ENCODE peak calls at places on chromosomes 16 and 17, in seven cellular contexts. One of them, this sample, is unnamed.

GRCh38 chr17:3796110-3796821 is 4.7 kb downstream of the ITGAE start:
- DNase-seq in psoas muscle: no peak
- DNase-seq in A549: no peak
- DNase-seq in lung: no peak
- DNase-seq in mammary epithelial cell: no peak
- DNase-seq in breast epithelium: no peak
- DNase-seq in aorta: peak; percentile 74
- DNase-seq in this sample: no peak

GRCh38 chr17:8223356-8224063 is 13.1 kb upstream of the AURKB start:
- DNase-seq in aorta: peak; percentile 87
- DNase-seq in mammary epithelial cell: no peak
- DNase-seq in psoas muscle: peak; percentile 76
- DNase-seq in A549: peak; percentile 48
- DNase-seq in lung: peak; percentile 68
- DNase-seq in breast epithelium: peak; percentile 72
- DNase-seq in this sample: peak; percentile 73

GRCh38 chr16:54208262-54208661 is 78.3 kb downstream of the IRX3 start:
- DNase-seq in aorta: no peak
- DNase-seq in A549: no peak
- DNase-seq in breast epithelium: no peak
- DNase-seq in lung: no peak
- DNase-seq in mammary epithelial cell: peak; percentile 16
- DNase-seq in psoas muscle: no peak
- DNase-seq in this sample: no peak

GRCh38 chr16:83723244-83723643 is 84.5 kb upstream of the HSBP1 start:
- DNase-seq in breast epithelium: no peak
- DNase-seq in psoas muscle: no peak
- DNase-seq in lung: no peak
- DNase-seq in aorta: no peak
- DNase-seq in A549: no peak
- DNase-seq in mammary epithelial cell: no peak
- DNase-seq in this sample: no peak

GRCh38 chr16:78490847-78491246 is 391.4 kb downstream of the WWOX start:
- DNase-seq in aorta: peak; percentile 80
- DNase-seq in breast epithelium: no peak
- DNase-seq in lung: no peak
- DNase-seq in mammary epithelial cell: no peak
- DNase-seq in A549: no peak
- DNase-seq in psoas muscle: peak; percentile 56
- DNase-seq in this sample: no peak

GRCh38 chr17:39164675-39165143 is 1.3 kb downstream of the ARL5C start:
- DNase-seq in A549: peak; percentile 99
- DNase-seq in breast epithelium: peak; percentile 82
- DNase-seq in aorta: peak; percentile 96
- DNase-seq in lung: peak; percentile 84
- DNase-seq in mammary epithelial cell: peak; percentile 71
- DNase-seq in psoas muscle: peak; percentile 93
- DNase-seq in this sample: peak; percentile 95

GRCh38 chr17:33667671-33668070 is 374.6 kb upstream of the ASIC2 start:
- DNase-seq in lung: no peak
- DNase-seq in breast epithelium: no peak
- DNase-seq in mammary epithelial cell: no peak
- DNase-seq in psoas muscle: no peak
- DNase-seq in A549: no peak
- DNase-seq in aorta: no peak
- DNase-seq in this sample: no peak

GRCh38 chr17:62916684-62917571 is 49.1 kb upstream of the TANC2 start:
- DNase-seq in A549: no peak
- DNase-seq in breast epithelium: no peak
- DNase-seq in psoas muscle: no peak
- DNase-seq in mammary epithelial cell: no peak
- DNase-seq in lung: no peak
- DNase-seq in aorta: no peak
- DNase-seq in this sample: peak; percentile 9

GRCh38 chr16:87016636-87017035 is 300.6 kb downstream of the C16orf95 start:
- DNase-seq in mammary epithelial cell: no peak
- DNase-seq in lung: no peak
- DNase-seq in A549: no peak
- DNase-seq in psoas muscle: no peak
- DNase-seq in breast epithelium: no peak
- DNase-seq in aorta: no peak
- DNase-seq in this sample: no peak

GRCh38 chr16:1981972-1982574 is 804 bp upstream of the NOXO1 start:
- DNase-seq in lung: no peak
- DNase-seq in psoas muscle: no peak
- DNase-seq in aorta: no peak
- DNase-seq in mammary epithelial cell: peak; percentile 68
- DNase-seq in A549: no peak
- DNase-seq in breast epithelium: no peak
- DNase-seq in this sample: no peak

GRCh38 chr16:50195276-50195675 is 42.2 kb downstream of the TENT4B start:
- DNase-seq in lung: no peak
- DNase-seq in psoas muscle: no peak
- DNase-seq in aorta: no peak
- DNase-seq in mammary epithelial cell: peak; percentile 65
- DNase-seq in breast epithelium: no peak
- DNase-seq in A549: no peak
- DNase-seq in this sample: peak; percentile 62

GRCh38 chr17:38730526-38731379 is 612 bp downstream of the CISD3 start:
- DNase-seq in A549: peak; percentile 61
- DNase-seq in lung: peak; percentile 82
- DNase-seq in breast epithelium: peak; percentile 80
- DNase-seq in mammary epithelial cell: peak; percentile 53
- DNase-seq in psoas muscle: peak; percentile 80
- DNase-seq in aorta: peak; percentile 89
- DNase-seq in this sample: peak; percentile 62

GRCh38 chr17:59421722-59422121 is 90.3 kb downstream of the YPEL2 start:
- DNase-seq in mammary epithelial cell: no peak
- DNase-seq in aorta: no peak
- DNase-seq in psoas muscle: no peak
- DNase-seq in breast epithelium: no peak
- DNase-seq in lung: no peak
- DNase-seq in A549: no peak
- DNase-seq in this sample: no peak

GRCh38 chr17:59417452-59417851 is 86.0 kb downstream of the YPEL2 start:
- DNase-seq in psoas muscle: no peak
- DNase-seq in A549: no peak
- DNase-seq in mammary epithelial cell: no peak
- DNase-seq in lung: no peak
- DNase-seq in aorta: no peak
- DNase-seq in breast epithelium: no peak
- DNase-seq in this sample: no peak

GRCh38 chr17:59420901-59421300 is 89.4 kb downstream of the YPEL2 start:
- DNase-seq in aorta: no peak
- DNase-seq in lung: no peak
- DNase-seq in A549: no peak
- DNase-seq in mammary epithelial cell: no peak
- DNase-seq in psoas muscle: no peak
- DNase-seq in breast epithelium: no peak
- DNase-seq in this sample: no peak

GRCh38 chr17:59416184-59416583 is 84.7 kb downstream of the YPEL2 start:
- DNase-seq in mammary epithelial cell: no peak
- DNase-seq in aorta: no peak
- DNase-seq in breast epithelium: no peak
- DNase-seq in A549: no peak
- DNase-seq in lung: no peak
- DNase-seq in psoas muscle: no peak
- DNase-seq in this sample: no peak

GRCh38 chr17:59418732-59419166 is 87.3 kb downstream of the YPEL2 start:
- DNase-seq in breast epithelium: no peak
- DNase-seq in aorta: peak; percentile 16
- DNase-seq in mammary epithelial cell: no peak
- DNase-seq in lung: no peak
- DNase-seq in A549: no peak
- DNase-seq in psoas muscle: no peak
- DNase-seq in this sample: no peak
- H3K27ac ChIP-seq in breast epithelium: no peak overlapping the region
- H3K27ac ChIP-seq in aorta: no peak overlapping the region
- H3K27ac ChIP-seq in mammary epithelial cell: no peak overlapping the region
- H3K27ac ChIP-seq in lung: no peak overlapping the region
- H3K27ac ChIP-seq in A549: no peak overlapping the region
- H3K27ac ChIP-seq in psoas muscle: peak overlapping the region; percentile 31
- H3K27ac ChIP-seq in this sample: no peak overlapping the region

GRCh38 chr16:351804-352520 is 561 bp downstream of the AXIN1 start:
- DNase-seq in mammary epithelial cell: no peak
- DNase-seq in breast epithelium: no peak
- DNase-seq in lung: no peak
- DNase-seq in A549: no peak
- DNase-seq in psoas muscle: peak; percentile 49
- DNase-seq in aorta: no peak
- DNase-seq in this sample: peak; percentile 26
- H3K4me1 ChIP-seq in mammary epithelial cell: peaks cover 25% of the 10 kb centered on the region
- H3K4me1 ChIP-seq in breast epithelium: no peaks in the 10 kb centered on the region
- H3K4me1 ChIP-seq in lung: no peaks in the 10 kb centered on the region
- H3K4me1 ChIP-seq in A549: peaks cover 13% of the 10 kb centered on the region
- H3K4me1 ChIP-seq in psoas muscle: peaks cover 11% of the 10 kb centered on the region
- H3K4me1 ChIP-seq in aorta: no peaks in the 10 kb centered on the region
- H3K4me1 ChIP-seq in this sample: peaks cover 27% of the 10 kb centered on the region

GRCh38 chr16:70592106-70592571 is 54.2 kb upstream of the IL34 start:
- DNase-seq in A549: no peak
- DNase-seq in breast epithelium: no peak
- DNase-seq in mammary epithelial cell: no peak
- DNase-seq in lung: no peak
- DNase-seq in psoas muscle: no peak
- DNase-seq in aorta: peak; percentile 82
- DNase-seq in this sample: no peak

GRCh38 chr16:70597135-70597534 is 49.2 kb upstream of the IL34 start:
- DNase-seq in breast epithelium: no peak
- DNase-seq in psoas muscle: no peak
- DNase-seq in mammary epithelial cell: no peak
- DNase-seq in A549: no peak
- DNase-seq in aorta: no peak
- DNase-seq in lung: no peak
- DNase-seq in this sample: no peak

GRCh38 chr16:70591609-70592008 is 54.8 kb upstream of the IL34 start:
- DNase-seq in mammary epithelial cell: no peak
- DNase-seq in A549: no peak
- DNase-seq in psoas muscle: no peak
- DNase-seq in breast epithelium: no peak
- DNase-seq in aorta: no peak
- DNase-seq in lung: no peak
- DNase-seq in this sample: no peak

GRCh38 chr16:70593544-70593943 is 52.8 kb upstream of the IL34 start:
- DNase-seq in lung: no peak
- DNase-seq in A549: no peak
- DNase-seq in mammary epithelial cell: no peak
- DNase-seq in aorta: no peak
- DNase-seq in breast epithelium: no peak
- DNase-seq in psoas muscle: no peak
- DNase-seq in this sample: no peak

GRCh38 chr16:70594569-70594968 is 51.8 kb upstream of the IL34 start:
- DNase-seq in lung: peak; percentile 89
- DNase-seq in mammary epithelial cell: peak; percentile 65
- DNase-seq in psoas muscle: no peak
- DNase-seq in aorta: no peak
- DNase-seq in breast epithelium: peak; percentile 92
- DNase-seq in A549: no peak
- DNase-seq in this sample: no peak
- H3K27ac ChIP-seq in lung: no peak overlapping the region
- H3K27ac ChIP-seq in mammary epithelial cell: no peak overlapping the region
- H3K27ac ChIP-seq in psoas muscle: no peak overlapping the region
- H3K27ac ChIP-seq in aorta: no peak overlapping the region
- H3K27ac ChIP-seq in breast epithelium: peak overlapping the region; percentile 74
- H3K27ac ChIP-seq in A549: no peak overlapping the region
- H3K27ac ChIP-seq in this sample: no peak overlapping the region

DNA sequence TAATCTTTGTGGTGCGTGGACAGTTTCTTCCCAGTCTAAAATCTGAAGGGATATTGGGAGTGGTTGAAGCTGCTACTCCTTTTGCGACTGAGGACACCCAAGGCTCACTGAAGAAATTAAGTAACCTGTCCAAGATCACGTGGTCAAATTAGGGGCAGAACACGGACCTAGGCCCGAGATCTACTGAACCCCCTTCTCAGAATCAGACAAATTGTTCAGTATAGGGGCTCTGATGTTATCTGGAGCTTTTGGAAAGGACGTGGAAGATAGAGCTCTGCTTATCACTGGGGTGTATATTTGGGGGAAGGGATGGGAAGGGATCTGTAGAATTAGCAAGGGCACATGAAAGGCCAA is 857 bp downstream of the TANGO6 start:
- DNase-seq in aorta: no peak
- DNase-seq in mammary epithelial cell: no peak
- DNase-seq in psoas muscle: no peak
- DNase-seq in breast epithelium: no peak
- DNase-seq in A549: peak; percentile 25
- DNase-seq in lung: no peak
- DNase-seq in this sample: no peak
- H3K4me1 ChIP-seq in aorta: peaks cover 2% of the 10 kb centered on the region
- H3K4me1 ChIP-seq in mammary epithelial cell: peaks cover 4% of the 10 kb centered on the region
- H3K4me1 ChIP-seq in psoas muscle: peaks cover 7% of the 10 kb centered on the region
- H3K4me1 ChIP-seq in breast epithelium: no peaks in the 10 kb centered on the region
- H3K4me1 ChIP-seq in A549: peaks cover 5% of the 10 kb centered on the region
- H3K4me1 ChIP-seq in lung: no peaks in the 10 kb centered on the region
- H3K4me1 ChIP-seq in this sample: no peaks in the 10 kb centered on the region

DNA sequence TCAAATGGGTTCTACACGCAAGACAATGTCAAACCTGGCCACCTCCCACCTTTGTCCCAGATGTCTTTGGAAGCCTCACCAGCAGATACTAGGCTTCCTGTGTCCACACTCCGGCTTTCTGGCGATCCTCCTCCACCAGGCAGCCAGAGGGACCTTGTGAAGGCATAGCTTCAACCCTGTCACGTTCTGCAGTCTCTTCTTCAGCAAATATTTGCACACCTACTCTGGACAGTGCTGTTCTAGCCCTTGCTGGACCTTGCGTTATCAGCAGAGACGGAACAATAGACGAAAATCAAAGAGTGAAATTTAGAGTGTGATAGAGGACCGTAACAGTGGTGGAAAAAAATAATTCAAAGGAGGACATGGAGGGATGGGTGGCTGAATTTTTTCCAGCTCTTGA is 38.5 kb upstream of the KIFC3 start:
- DNase-seq in A549: no peak
- DNase-seq in mammary epithelial cell: no peak
- DNase-seq in aorta: no peak
- DNase-seq in breast epithelium: no peak
- DNase-seq in psoas muscle: no peak
- DNase-seq in lung: no peak
- DNase-seq in this sample: no peak
- H3K27ac ChIP-seq in A549: peak overlapping the region; percentile 53
- H3K27ac ChIP-seq in mammary epithelial cell: no peak overlapping the region
- H3K27ac ChIP-seq in aorta: no peak overlapping the region
- H3K27ac ChIP-seq in breast epithelium: no peak overlapping the region
- H3K27ac ChIP-seq in psoas muscle: no peak overlapping the region
- H3K27ac ChIP-seq in lung: no peak overlapping the region
- H3K27ac ChIP-seq in this sample: peak overlapping the region; percentile 97